ENCODE peak calls at places on chromosomes 16 and 17, in ten cellular contexts. C is HCT116, P is stomach, E is spleen, F is esophagus muscularis mucosa, U is prostate gland, L is HepG2, Q is H1, S is endothelial cell of umbilical vein, Y is Panc1. M is an unnamed sample.

GRCh38 chr16:47467501-47467900 is 6.4 kb downstream of the PHKB start:
- DNase-seq in C (no peak), P (no peak), E (no peak), F (no peak), U (no peak), L (no peak), Q (no peak), S (no peak), Y (no peak), M (no peak)

GRCh38 chr17:42632949-42633444 is 23.5 kb downstream of the TUBG1 start:
- DNase-seq in C (no peak), P (peak), E (no peak), F (no peak), U (no peak), L (no peak), Q (no peak), S (no peak), Y (no peak), M (no peak)

GRCh38 chr17:7523033-7523432 is 25.8 kb upstream of the TNFSF12 start:
- DNase-seq in C (peak), P (peak), E (peak), F (no peak), U (no peak), L (peak), Q (peak), S (peak), Y (no peak), M (no peak)

GRCh38 chr17:40727447-40728231 is 24.1 kb upstream of the KRT24 start:
- DNase-seq in C (no peak), P (no peak), E (no peak), F (no peak), U (no peak), L (no peak), Q (no peak), S (no peak), Y (no peak), M (peak)

GRCh38 chr17:20206591-20206990 is 197.4 kb downstream of the SPECC1 start:
- DNase-seq in C (no peak), P (no peak), E (no peak), F (no peak), U (no peak), L (no peak), Q (no peak), S (peak), Y (peak), M (no peak)

GRCh38 chr16:86076606-86077005 is 177.6 kb downstream of the IRF8 start:
- DNase-seq in C (no peak), P (no peak), E (peak), F (no peak), U (no peak), L (no peak), Q (no peak), S (no peak), Y (no peak), M (no peak)

GRCh38 chr16:58499615-58500328 is at the start of gene NDRG4:
- DNase-seq in C (peak), P (peak), E (peak), F (no peak), U (no peak), L (peak), Q (peak), S (peak), Y (no peak), M (peak)

GRCh38 chr16:67525176-67525860 is 3.3 kb upstream of the RIPOR1 start:
- DNase-seq in C (no peak), P (no peak), E (no peak), F (no peak), U (no peak), L (no peak), Q (no peak), S (no peak), Y (no peak), M (no peak)

GRCh38 chr16:82888616-82889015 is 261.8 kb downstream of the CDH13 start:
- DNase-seq in C (no peak), P (no peak), E (no peak), F (no peak), U (peak), L (no peak), Q (no peak), S (peak), Y (no peak), M (no peak)

DNA sequence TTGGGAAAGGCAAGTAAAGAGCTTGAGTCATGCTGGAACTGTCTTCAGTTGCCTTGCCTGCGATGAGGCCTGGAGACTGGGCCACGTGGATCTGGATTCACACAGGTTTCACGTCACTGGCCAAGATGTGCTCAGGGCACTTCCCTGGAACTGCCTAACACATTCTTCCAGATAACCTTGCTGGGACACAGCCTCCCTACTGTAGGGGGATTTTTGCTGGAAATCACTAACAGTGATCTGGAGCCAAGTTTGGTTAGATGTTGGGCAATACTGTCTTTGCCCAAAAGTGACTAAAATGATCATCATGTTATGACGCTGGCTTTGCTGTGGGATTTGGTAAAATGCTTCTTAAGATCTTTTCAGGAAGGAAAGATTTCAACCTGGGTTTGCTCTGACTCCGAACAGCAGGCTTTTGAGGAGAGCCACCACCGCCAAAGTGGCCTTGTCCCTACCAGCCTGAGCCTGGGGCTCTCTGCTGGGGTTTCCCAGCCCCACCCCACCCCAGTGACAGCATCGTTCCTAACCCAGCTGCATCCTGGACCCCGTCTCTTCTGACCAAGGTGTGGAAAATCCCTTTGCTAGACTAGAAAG is 14.7 kb downstream of the C1QTNF1 start:
- DNase-seq in C (no peak), P (no peak), E (peak), F (no peak), U (no peak), L (no peak), Q (no peak), S (no peak), Y (no peak), M (peak)
- TF ChIP-seq POLR2AphosphoS5 in C (no peak), P (peak), E (no peak), F (peak), U (no peak), L (no peak), Q (no peak), S (no peak), Y (no peak), M (no peak)

GRCh38 chr16:1991588-1992474 is 2.1 kb downstream of the SYNGR3 start:
- DNase-seq in C (peak), P (peak), E (peak), F (peak), U (peak), L (no peak), Q (peak), S (peak), Y (no peak), M (peak)

GRCh38 chr16:1989209-1989825 is 453 bp upstream of the SYNGR3 start:
- DNase-seq in C (no peak), P (no peak), E (no peak), F (no peak), U (no peak), L (no peak), Q (no peak), S (no peak), Y (no peak), M (no peak)

GRCh38 chr16:1991135-1991551 is 1.4 kb downstream of the SYNGR3 start:
- DNase-seq in C (no peak), P (peak), E (peak), F (no peak), U (no peak), L (no peak), Q (no peak), S (no peak), Y (no peak), M (no peak)

GRCh38 chr16:1989826-1990335 is at the start of gene SYNGR3:
- DNase-seq in C (no peak), P (no peak), E (no peak), F (no peak), U (no peak), L (no peak), Q (no peak), S (no peak), Y (no peak), M (no peak)

DNA sequence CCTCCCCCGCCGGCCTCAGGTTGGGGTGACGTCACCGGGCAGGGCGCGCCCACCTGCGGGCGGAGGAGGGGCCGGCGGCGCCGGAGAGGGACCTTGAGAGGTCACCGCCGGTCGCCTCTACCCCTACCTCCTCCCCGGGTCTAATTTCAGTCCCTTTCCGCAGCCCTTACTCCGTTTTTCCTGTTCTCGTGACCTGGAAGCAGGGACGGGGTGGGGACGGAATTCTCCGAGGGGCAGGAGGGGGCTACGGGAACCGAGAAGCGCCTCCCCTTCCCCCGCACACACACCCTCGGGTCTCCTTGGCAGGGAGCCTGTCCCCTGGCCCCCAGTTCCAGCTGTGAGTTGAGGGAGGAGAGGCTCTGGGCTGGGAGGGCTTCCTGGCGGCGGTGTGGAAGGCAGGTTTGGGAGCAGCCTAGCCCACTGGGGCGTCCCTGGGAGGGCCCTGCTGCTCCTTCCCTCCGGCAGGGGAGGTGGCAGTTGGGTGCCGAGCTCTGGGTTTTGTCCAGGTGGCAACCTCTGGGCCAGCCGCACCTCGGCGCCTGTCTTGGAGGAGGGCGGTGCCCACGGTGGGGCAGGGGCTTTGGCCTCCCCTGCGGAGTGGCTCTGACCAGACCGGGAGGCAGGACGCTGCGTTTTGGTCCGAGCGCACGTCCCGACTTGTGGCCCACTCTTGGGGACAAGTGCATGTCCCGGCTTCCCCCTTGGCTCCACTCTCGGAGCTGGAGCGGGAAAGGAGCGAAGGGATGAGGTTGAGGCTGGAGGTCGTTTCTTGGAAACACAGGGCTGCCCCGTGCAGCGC is 765 bp downstream of the SYNGR3 start:
- DNase-seq in C (no peak), P (peak), E (peak), F (no peak), U (no peak), L (peak), Q (no peak), S (no peak), Y (no peak), M (no peak)
- TF ChIP-seq POLR2AphosphoS5 in C (peak), P (no peak), E (peak), F (no peak), U (no peak), L (no peak), Q (no peak), S (no peak), Y (no peak), M (no peak)

GRCh38 chr16:29644338-29644857 is 18.6 kb upstream of the SPN start:
- DNase-seq in C (no peak), P (no peak), E (no peak), F (no peak), U (no peak), L (no peak), Q (no peak), S (no peak), Y (no peak), M (no peak)
- TF ChIP-seq POLR2AphosphoS5 in C (no peak), P (no peak), E (no peak), F (no peak), U (no peak), L (no peak), Q (no peak), S (no peak), Y (no peak), M (no peak)

DNA sequence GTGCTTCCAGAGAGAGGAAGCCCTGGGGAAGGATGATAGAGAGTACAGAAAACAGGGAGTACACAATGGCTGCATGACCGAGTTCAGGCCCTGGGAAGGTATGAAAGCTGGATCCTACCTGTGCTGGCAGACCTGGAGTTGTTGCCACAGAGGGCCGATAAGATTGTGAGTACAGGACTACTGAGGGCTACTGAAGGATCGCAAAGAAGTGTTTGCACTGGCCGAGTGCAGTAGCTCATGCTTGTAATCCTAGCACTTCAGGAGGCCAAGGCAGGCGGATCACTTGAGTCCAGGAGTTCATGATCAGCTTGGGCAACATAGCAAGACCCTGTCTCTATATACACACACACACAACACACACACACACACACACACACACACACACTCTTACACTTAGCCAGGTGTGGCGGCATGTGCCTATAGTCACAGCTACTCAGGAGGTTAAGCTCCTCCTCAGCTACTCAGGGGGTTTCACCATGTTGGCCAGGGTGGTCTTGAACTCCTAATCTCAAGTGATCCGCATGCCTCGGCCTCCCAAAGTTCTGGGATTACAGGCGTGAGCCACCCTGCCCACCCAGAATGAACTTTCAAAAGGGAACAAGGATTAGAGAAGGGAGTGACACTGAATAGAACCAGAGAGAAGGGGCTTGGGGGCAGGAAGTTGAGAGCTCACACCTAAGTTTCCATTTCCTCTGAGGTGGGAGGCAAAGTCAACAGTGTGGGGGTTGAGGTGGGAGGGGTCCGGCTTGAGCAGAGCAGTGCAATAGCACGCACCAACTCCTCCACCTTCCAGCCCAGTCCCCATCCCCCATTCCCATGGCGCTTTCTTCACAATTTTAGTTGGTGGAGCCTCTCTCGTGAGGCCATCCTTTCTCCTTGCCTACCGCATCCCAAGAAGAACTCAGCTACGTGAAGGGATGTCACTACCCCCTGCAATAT is 7.5 kb downstream of the SCIMP start:
- DNase-seq in C (no peak), P (no peak), E (peak), F (no peak), U (no peak), L (no peak), Q (no peak), S (no peak), Y (no peak), M (no peak)
- TF ChIP-seq POLR2AphosphoS5 in C (no peak), P (no peak), E (no peak), F (no peak), U (no peak), L (no peak), Q (no peak), S (no peak), Y (no peak), M (peak)

GRCh38 chr17:80060629-80061028 is 24.2 kb downstream of the CCDC40 start:
- DNase-seq in C (no peak), P (no peak), E (no peak), F (no peak), U (no peak), L (no peak), Q (no peak), S (no peak), Y (no peak), M (no peak)

GRCh38 chr17:80064696-80065095 is 28.3 kb downstream of the CCDC40 start:
- DNase-seq in C (no peak), P (no peak), E (no peak), F (no peak), U (no peak), L (no peak), Q (no peak), S (no peak), Y (no peak), M (no peak)

GRCh38 chr17:80065478-80066170 is 29.2 kb downstream of the CCDC40 start:
- DNase-seq in C (no peak), P (no peak), E (no peak), F (no peak), U (no peak), L (no peak), Q (no peak), S (no peak), Y (no peak), M (no peak)

GRCh38 chr17:80061421-80061820 is 25.0 kb downstream of the CCDC40 start:
- DNase-seq in C (no peak), P (no peak), E (no peak), F (no peak), U (no peak), L (no peak), Q (no peak), S (no peak), Y (no peak), M (no peak)

GRCh38 chr17:80063815-80064585 is 27.6 kb downstream of the CCDC40 start:
- DNase-seq in C (peak), P (peak), E (no peak), F (no peak), U (peak), L (peak), Q (no peak), S (no peak), Y (no peak), M (no peak)
- TF ChIP-seq POLR2AphosphoS5 in C (no peak), P (peak), E (peak), F (peak), U (peak), L (no peak), Q (no peak), S (no peak), Y (no peak), M (no peak)

DNA sequence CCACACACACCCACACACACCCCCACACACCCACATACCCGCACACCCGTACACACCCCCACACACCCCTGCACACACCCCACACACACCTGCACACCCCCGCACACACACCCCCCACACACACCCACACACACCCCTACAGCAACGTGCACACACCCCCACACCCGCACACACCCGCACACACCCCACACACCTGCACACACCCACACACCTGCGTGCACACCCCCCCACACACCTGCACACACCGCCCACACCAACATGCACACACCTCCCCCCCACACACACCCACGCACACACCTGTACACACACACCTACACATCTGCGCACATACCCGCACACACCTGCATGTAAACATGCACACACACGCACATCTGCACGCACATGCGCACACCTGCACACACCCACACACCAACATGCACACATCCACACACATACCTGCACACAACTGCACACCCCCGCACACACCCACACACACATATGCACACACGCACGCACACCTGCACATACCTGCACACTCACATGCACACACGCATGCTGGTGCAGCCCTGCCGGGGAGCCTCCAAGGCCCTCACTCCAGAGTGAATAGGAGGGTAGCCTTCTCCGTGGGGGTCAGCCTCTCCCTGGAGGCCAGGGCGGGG is 7.5 kb downstream of the ASPSCR1 start:
- DNase-seq in C (no peak), P (no peak), E (no peak), F (no peak), U (no peak), L (no peak), Q (no peak), S (no peak), Y (no peak), M (no peak)
- TF ChIP-seq POLR2AphosphoS5 in C (no peak), P (no peak), E (no peak), F (no peak), U (no peak), L (no peak), Q (peak), S (no peak), Y (no peak), M (peak)

GRCh38 chr16:11915644-11916523 is at the start of gene GSPT1:
- DNase-seq in C (peak), P (peak), E (peak), F (peak), U (peak), L (peak), Q (peak), S (peak), Y (peak), M (peak)
- TF ChIP-seq POLR2AphosphoS5 in C (peak), P (peak), E (peak), F (peak), U (peak), L (peak), Q (peak), S (peak), Y (peak), M (peak)